ENCODE peak calls at places on chromosomes 3 and 15, in four cellular contexts. One of them, this sample, is unnamed.

GRCh38 chr3:126208182-126208581 is 27.8 kb upstream of the ALDH1L1 start:
- DNase-seq in K562: no peak
- DNase-seq in HepG2: no peak
- DNase-seq in HCT116: no peak
- DNase-seq in this sample: no peak

GRCh38 chr15:70795311-70795665 is 31.9 kb upstream of the UACA start:
- DNase-seq in K562: no peak
- DNase-seq in HepG2: peak
- DNase-seq in HCT116: peak
- DNase-seq in this sample: peak

GRCh38 chr3:37147676-37148075 is 26.7 kb downstream of the LRRFIP2 start:
- DNase-seq in K562: no peak
- DNase-seq in HepG2: no peak
- DNase-seq in HCT116: no peak
- DNase-seq in this sample: no peak

GRCh38 chr3:105938101-105938500 is 69.3 kb upstream of the CBLB start:
- DNase-seq in K562: no peak
- DNase-seq in HepG2: no peak
- DNase-seq in HCT116: no peak
- DNase-seq in this sample: no peak

GRCh38 chr3:11477286-11477935 is 166.3 kb downstream of the VGLL4 start:
- DNase-seq in K562: no peak
- DNase-seq in HepG2: no peak
- DNase-seq in HCT116: no peak
- DNase-seq in this sample: no peak

GRCh38 chr15:79185199-79185598 is 94.6 kb upstream of the RASGRF1 start:
- DNase-seq in K562: peak
- DNase-seq in HepG2: no peak
- DNase-seq in HCT116: peak
- DNase-seq in this sample: no peak

GRCh38 chr3:195587824-195588223 is 4.1 kb upstream of the APOD start:
- DNase-seq in K562: no peak
- DNase-seq in HepG2: no peak
- DNase-seq in HCT116: no peak
- DNase-seq in this sample: no peak

GRCh38 chr3:127264794-127265514 is 22.9 kb downstream of the PRR20G start:
- DNase-seq in K562: no peak
- DNase-seq in HepG2: no peak
- DNase-seq in HCT116: no peak
- DNase-seq in this sample: no peak

GRCh38 chr3:134694445-134694844 is 43.6 kb upstream of the KY start:
- DNase-seq in K562: no peak
- DNase-seq in HepG2: no peak
- DNase-seq in HCT116: no peak
- DNase-seq in this sample: no peak

GRCh38 chr3:97863025-97863424 is 41.2 kb downstream of the CRYBG3 start:
- DNase-seq in K562: no peak
- DNase-seq in HepG2: no peak
- DNase-seq in HCT116: no peak
- DNase-seq in this sample: no peak

GRCh38 chr3:192836469-192836820 is 81.2 kb downstream of the MB21D2 start:
- DNase-seq in K562: no peak
- DNase-seq in HepG2: no peak
- DNase-seq in HCT116: no peak
- DNase-seq in this sample: no peak

GRCh38 chr3:196966526-196967401 is 1.9 kb downstream of the PIGZ start:
- DNase-seq in K562: no peak
- DNase-seq in HepG2: no peak
- DNase-seq in HCT116: no peak
- DNase-seq in this sample: no peak

GRCh38 chr3:67083277-67083676 is 85.2 kb downstream of the KBTBD8 start:
- DNase-seq in K562: no peak
- DNase-seq in HepG2: no peak
- DNase-seq in HCT116: no peak
- DNase-seq in this sample: no peak

GRCh38 chr3:188309437-188310269 is 155.7 kb downstream of the LPP start:
- DNase-seq in K562: no peak
- DNase-seq in HepG2: no peak
- DNase-seq in HCT116: no peak
- DNase-seq in this sample: no peak

GRCh38 chr15:97502038-97502437 is 458.5 kb upstream of the ARRDC4 start:
- DNase-seq in K562: no peak
- DNase-seq in HepG2: no peak
- DNase-seq in HCT116: no peak
- DNase-seq in this sample: no peak

GRCh38 chr3:169146112-169146665 is 517.3 kb downstream of the MECOM start:
- DNase-seq in K562: peak
- DNase-seq in HepG2: no peak
- DNase-seq in HCT116: no peak
- DNase-seq in this sample: no peak

GRCh38 chr3:128346562-128346961 is 120.1 kb downstream of the DNAJB8 start:
- DNase-seq in K562: no peak
- DNase-seq in HepG2: no peak
- DNase-seq in HCT116: no peak
- DNase-seq in this sample: no peak

GRCh38 chr3:138184994-138185393 is 2.1 kb upstream of the ARMC8 start:
- DNase-seq in K562: no peak
- DNase-seq in HepG2: no peak
- DNase-seq in HCT116: peak
- DNase-seq in this sample: no peak

GRCh38 chr3:100006570-100007271 is 107.6 kb downstream of the FILIP1L start:
- DNase-seq in K562: no peak
- DNase-seq in HepG2: peak
- DNase-seq in HCT116: no peak
- DNase-seq in this sample: no peak

GRCh38 chr3:182533394-182533793 is 259.9 kb upstream of the ATP11B start:
- DNase-seq in K562: no peak
- DNase-seq in HepG2: peak
- DNase-seq in HCT116: no peak
- DNase-seq in this sample: no peak

GRCh38 chr3:58052373-58053273 is 44.4 kb downstream of the FLNB start:
- DNase-seq in K562: peak
- DNase-seq in HepG2: peak
- DNase-seq in HCT116: peak
- DNase-seq in this sample: peak

GRCh38 chr3:9884555-9885165 is 4.6 kb upstream of the CIDEC start:
- DNase-seq in K562: peak
- DNase-seq in HepG2: peak
- DNase-seq in HCT116: peak
- DNase-seq in this sample: peak

GRCh38 chr3:112984485-112984884 is 6.3 kb upstream of the GTPBP8 start:
- DNase-seq in K562: no peak
- DNase-seq in HepG2: peak
- DNase-seq in HCT116: no peak
- DNase-seq in this sample: no peak

GRCh38 chr3:108623504-108623903 is 34.0 kb downstream of the DZIP3 start:
- DNase-seq in K562: no peak
- DNase-seq in HepG2: no peak
- DNase-seq in HCT116: no peak
- DNase-seq in this sample: no peak

GRCh38 chr15:69685524-69686452 is 233.2 kb downstream of the RPLP1 start:
- DNase-seq in K562: no peak
- DNase-seq in HepG2: no peak
- DNase-seq in HCT116: no peak
- DNase-seq in this sample: no peak

GRCh38 chr3:9727041-9727595 is 4.4 kb upstream of the BRPF1 start:
- DNase-seq in K562: peak
- DNase-seq in HepG2: peak
- DNase-seq in HCT116: peak
- DNase-seq in this sample: no peak

GRCh38 chr3:24657870-24658535 is 163.4 kb upstream of the THRB start:
- DNase-seq in K562: no peak
- DNase-seq in HepG2: no peak
- DNase-seq in HCT116: no peak
- DNase-seq in this sample: no peak

GRCh38 chr3:143352850-143353550 is 233.4 kb downstream of the CHST2 start:
- DNase-seq in K562: no peak
- DNase-seq in HepG2: no peak
- DNase-seq in HCT116: no peak
- DNase-seq in this sample: no peak

GRCh38 chr15:36430721-36431265 is 148.6 kb upstream of the CDIN1 start:
- DNase-seq in K562: no peak
- DNase-seq in HepG2: no peak
- DNase-seq in HCT116: no peak
- DNase-seq in this sample: no peak

GRCh38 chr3:119665954-119666559 is 5.7 kb upstream of the POPDC2 start:
- DNase-seq in K562: no peak
- DNase-seq in HepG2: no peak
- DNase-seq in HCT116: no peak
- DNase-seq in this sample: no peak
- TF ChIP-seq TCF7L2 in K562: no peak
- TF ChIP-seq TCF7L2 in HepG2: no peak
- TF ChIP-seq TCF7L2 in HCT116: no peak
- TF ChIP-seq TCF7L2 in this sample: no peak

DNA sequence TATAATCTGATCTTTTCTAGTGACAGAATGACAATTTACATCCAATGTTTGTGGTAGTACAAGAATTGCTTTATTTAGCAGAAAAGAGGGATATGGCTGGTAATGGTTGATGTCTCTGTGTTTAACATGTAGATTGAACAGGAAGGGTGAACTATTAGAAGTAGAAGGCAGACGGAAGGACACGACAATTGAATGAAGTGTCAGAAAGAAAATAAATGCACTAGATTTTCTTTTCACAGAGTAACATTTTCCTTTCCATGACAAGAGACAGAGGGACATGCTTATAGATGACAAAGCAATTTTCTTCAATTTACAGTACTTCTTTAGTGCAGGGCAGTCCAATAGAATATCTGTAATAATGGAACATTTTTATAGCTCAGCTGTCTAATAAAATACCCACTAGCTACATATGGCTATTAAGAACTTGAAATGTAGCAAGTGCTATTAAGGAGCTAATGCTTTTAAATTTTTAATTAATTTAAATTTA is 48.9 kb upstream of the MBNL1 start:
- DNase-seq in K562: no peak
- DNase-seq in HepG2: no peak
- DNase-seq in HCT116: no peak
- DNase-seq in this sample: no peak
- TF ChIP-seq REST in K562: no peak
- TF ChIP-seq REST in HepG2: no peak
- TF ChIP-seq REST in HCT116: no peak
- TF ChIP-seq REST in this sample: no peak

GRCh38 chr3:12948891-12949711 is 107.7 kb upstream of the RPL32 start:
- DNase-seq in K562: no peak
- DNase-seq in HepG2: no peak
- DNase-seq in HCT116: peak
- DNase-seq in this sample: no peak

GRCh38 chr3:12946661-12947316 is 105.4 kb upstream of the RPL32 start:
- DNase-seq in K562: peak
- DNase-seq in HepG2: no peak
- DNase-seq in HCT116: no peak
- DNase-seq in this sample: no peak

GRCh38 chr3:12946134-12946533 is 104.8 kb upstream of the RPL32 start:
- DNase-seq in K562: peak
- DNase-seq in HepG2: no peak
- DNase-seq in HCT116: no peak
- DNase-seq in this sample: no peak

GRCh38 chr3:12948371-12948770 is 107.0 kb upstream of the RPL32 start:
- DNase-seq in K562: no peak
- DNase-seq in HepG2: no peak
- DNase-seq in HCT116: no peak
- DNase-seq in this sample: no peak

GRCh38 chr3:12947504-12948369 is 106.4 kb upstream of the RPL32 start:
- DNase-seq in K562: peak
- DNase-seq in HepG2: peak
- DNase-seq in HCT116: no peak
- DNase-seq in this sample: no peak
- H3K27ac ChIP-seq in K562: peak
- H3K27ac ChIP-seq in HepG2: no peak
- H3K27ac ChIP-seq in HCT116: no peak
- H3K27ac ChIP-seq in this sample: no peak

DNA sequence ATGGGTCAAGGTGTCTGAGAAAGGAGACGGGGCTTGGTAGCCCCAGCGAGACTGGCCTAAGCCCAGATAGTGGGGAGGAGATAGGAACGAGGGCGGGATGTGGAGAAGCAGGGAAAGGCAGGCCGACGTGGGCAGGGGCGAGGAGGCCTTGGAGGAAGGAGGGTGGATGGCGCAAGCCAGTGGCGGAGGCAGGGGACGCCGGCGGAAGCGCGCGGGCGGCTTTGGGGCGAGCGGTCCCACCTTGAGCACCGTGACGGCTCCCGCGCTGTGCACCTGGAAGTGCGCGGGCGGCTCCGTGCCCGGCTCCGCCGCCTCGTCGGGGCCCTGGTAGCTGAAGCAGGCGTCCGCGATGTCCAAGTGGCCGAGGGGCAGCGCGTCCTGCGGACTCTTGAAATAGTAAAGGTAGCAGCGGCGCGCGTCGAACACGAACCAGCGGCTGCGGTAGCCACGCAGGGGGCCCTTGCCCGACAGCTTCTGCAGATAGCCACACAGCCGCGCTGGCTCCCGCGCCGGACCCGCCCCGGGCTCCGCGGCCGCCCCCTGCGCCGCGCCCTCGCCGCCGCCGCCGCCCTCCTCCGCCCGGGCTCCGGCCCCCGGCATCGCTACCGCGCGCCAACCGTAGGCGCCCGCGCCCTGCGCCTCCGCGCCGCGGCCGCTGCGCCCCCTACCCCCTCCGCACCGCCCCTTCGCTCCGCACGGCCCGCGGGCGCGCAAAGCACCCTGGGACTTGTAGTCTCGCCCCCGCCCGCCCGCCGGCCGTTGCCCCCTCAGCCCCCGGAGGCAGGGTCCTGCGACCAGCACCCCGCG is at the start of gene TBC1D2B:
- DNase-seq in K562: peak
- DNase-seq in HepG2: no peak
- DNase-seq in HCT116: no peak
- DNase-seq in this sample: no peak
- TF ChIP-seq TCF7L2 in K562: no peak
- TF ChIP-seq TCF7L2 in HepG2: no peak
- TF ChIP-seq TCF7L2 in HCT116: no peak
- TF ChIP-seq TCF7L2 in this sample: no peak

GRCh38 chr15:76196286-76196948 is 114.9 kb downstream of the ETFA start:
- DNase-seq in K562: peak
- DNase-seq in HepG2: peak
- DNase-seq in HCT116: peak
- DNase-seq in this sample: no peak

GRCh38 chr15:76191539-76192244 is 119.6 kb downstream of the ETFA start:
- DNase-seq in K562: no peak
- DNase-seq in HepG2: no peak
- DNase-seq in HCT116: no peak
- DNase-seq in this sample: no peak

GRCh38 chr15:76192715-76193114 is 118.6 kb downstream of the ETFA start:
- DNase-seq in K562: no peak
- DNase-seq in HepG2: no peak
- DNase-seq in HCT116: no peak
- DNase-seq in this sample: no peak

GRCh38 chr15:76195506-76196285 is 115.6 kb downstream of the ETFA start:
- DNase-seq in K562: no peak
- DNase-seq in HepG2: peak
- DNase-seq in HCT116: no peak
- DNase-seq in this sample: no peak

DNA sequence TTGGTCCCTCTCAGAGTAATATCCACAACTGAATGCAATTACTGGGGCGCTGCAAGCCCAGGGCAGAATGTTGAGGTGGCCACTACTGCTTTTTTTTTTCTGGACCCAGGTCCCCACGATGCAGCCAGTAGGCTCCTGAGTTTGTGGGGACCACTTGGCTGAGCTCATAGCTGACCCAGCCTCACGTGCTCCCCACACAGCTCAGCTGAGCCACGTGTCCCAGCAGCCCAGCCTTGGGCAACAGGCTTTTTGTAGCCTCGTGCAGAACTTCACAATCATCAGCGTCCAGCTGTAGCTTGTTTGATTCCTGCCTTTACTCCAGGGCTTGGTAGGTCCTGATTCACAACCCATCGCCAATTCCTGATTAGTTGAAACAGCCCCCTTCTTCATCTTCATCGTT is 117.3 kb downstream of the ETFA start:
- DNase-seq in K562: no peak
- DNase-seq in HepG2: no peak
- DNase-seq in HCT116: no peak
- DNase-seq in this sample: no peak
- TF ChIP-seq REST in K562: no peak
- TF ChIP-seq REST in HepG2: no peak
- TF ChIP-seq REST in HCT116: no peak
- TF ChIP-seq REST in this sample: no peak